ENCODE peak calls at places on chromosomes 1 and 21, in ten cellular contexts. One of them, this sample, is unnamed.

GRCh38 chr1:24110642-24111263 is 1.2 kb downstream of the MYOM3 start:
- DNase-seq in AG10803: peak
- DNase-seq in stimulated activated CD4-positive, alpha-beta T cell treated with anti-CD3 and anti-CD28 coated beads, Interleukin-1b, Interleukin-23, amount 100 ng/mL, for 4 hours: no peak
- DNase-seq in WTC11: no peak
- DNase-seq in amygdala: no peak
- DNase-seq in T1000: no peak
- DNase-seq in HS-27A: no peak
- DNase-seq in anterior cingulate cortex: no peak
- DNase-seq in activated CD4-positive, alpha-beta T cell treated with anti-CD3 and anti-CD28 coated beads for 48 hours: no peak
- DNase-seq in T-cell: no peak
- DNase-seq in this sample: no peak

GRCh38 chr1:48619529-48619928 is 147.5 kb upstream of the SPATA6 start:
- DNase-seq in AG10803: peak
- DNase-seq in stimulated activated CD4-positive, alpha-beta T cell treated with anti-CD3 and anti-CD28 coated beads, Interleukin-1b, Interleukin-23, amount 100 ng/mL, for 4 hours: no peak
- DNase-seq in WTC11: peak
- DNase-seq in amygdala: no peak
- DNase-seq in T1000: peak
- DNase-seq in HS-27A: no peak
- DNase-seq in anterior cingulate cortex: no peak
- DNase-seq in activated CD4-positive, alpha-beta T cell treated with anti-CD3 and anti-CD28 coated beads for 48 hours: no peak
- DNase-seq in T-cell: no peak
- DNase-seq in this sample: peak

GRCh38 chr1:2556277-2557145 is at the start of gene TNFRSF14:
- DNase-seq in AG10803: peak
- DNase-seq in stimulated activated CD4-positive, alpha-beta T cell treated with anti-CD3 and anti-CD28 coated beads, Interleukin-1b, Interleukin-23, amount 100 ng/mL, for 4 hours: peak
- DNase-seq in WTC11: no peak
- DNase-seq in amygdala: peak
- DNase-seq in T1000: no peak
- DNase-seq in HS-27A: no peak
- DNase-seq in anterior cingulate cortex: no peak
- DNase-seq in activated CD4-positive, alpha-beta T cell treated with anti-CD3 and anti-CD28 coated beads for 48 hours: peak
- DNase-seq in T-cell: peak
- DNase-seq in this sample: no peak

GRCh38 chr1:202957733-202958543 is at the start of gene ADIPOR1:
- DNase-seq in AG10803: peak
- DNase-seq in stimulated activated CD4-positive, alpha-beta T cell treated with anti-CD3 and anti-CD28 coated beads, Interleukin-1b, Interleukin-23, amount 100 ng/mL, for 4 hours: peak
- DNase-seq in WTC11: peak
- DNase-seq in amygdala: peak
- DNase-seq in T1000: peak
- DNase-seq in HS-27A: peak
- DNase-seq in anterior cingulate cortex: peak
- DNase-seq in activated CD4-positive, alpha-beta T cell treated with anti-CD3 and anti-CD28 coated beads for 48 hours: peak
- DNase-seq in T-cell: peak
- DNase-seq in this sample: peak

GRCh38 chr1:22105611-22106207 is 37.2 kb downstream of the WNT4 start:
- DNase-seq in AG10803: peak
- DNase-seq in stimulated activated CD4-positive, alpha-beta T cell treated with anti-CD3 and anti-CD28 coated beads, Interleukin-1b, Interleukin-23, amount 100 ng/mL, for 4 hours: peak
- DNase-seq in WTC11: no peak
- DNase-seq in amygdala: no peak
- DNase-seq in T1000: no peak
- DNase-seq in HS-27A: no peak
- DNase-seq in anterior cingulate cortex: peak
- DNase-seq in activated CD4-positive, alpha-beta T cell treated with anti-CD3 and anti-CD28 coated beads for 48 hours: peak
- DNase-seq in T-cell: peak
- DNase-seq in this sample: peak

GRCh38 chr21:46150073-46150472 is 5.3 kb downstream of the FTCD start:
- DNase-seq in AG10803: no peak
- DNase-seq in stimulated activated CD4-positive, alpha-beta T cell treated with anti-CD3 and anti-CD28 coated beads, Interleukin-1b, Interleukin-23, amount 100 ng/mL, for 4 hours: no peak
- DNase-seq in WTC11: peak
- DNase-seq in amygdala: no peak
- DNase-seq in T1000: no peak
- DNase-seq in HS-27A: no peak
- DNase-seq in anterior cingulate cortex: no peak
- DNase-seq in activated CD4-positive, alpha-beta T cell treated with anti-CD3 and anti-CD28 coated beads for 48 hours: no peak
- DNase-seq in T-cell: no peak
- DNase-seq in this sample: no peak

GRCh38 chr1:157399984-157400382 is 152.3 kb downstream of the FCRL5 start:
- DNase-seq in AG10803: no peak
- DNase-seq in stimulated activated CD4-positive, alpha-beta T cell treated with anti-CD3 and anti-CD28 coated beads, Interleukin-1b, Interleukin-23, amount 100 ng/mL, for 4 hours: no peak
- DNase-seq in WTC11: no peak
- DNase-seq in amygdala: no peak
- DNase-seq in T1000: no peak
- DNase-seq in HS-27A: no peak
- DNase-seq in anterior cingulate cortex: no peak
- DNase-seq in activated CD4-positive, alpha-beta T cell treated with anti-CD3 and anti-CD28 coated beads for 48 hours: peak
- DNase-seq in T-cell: no peak
- DNase-seq in this sample: no peak

GRCh38 chr1:94142022-94142421 is 21.1 kb upstream of the ABCA4 start:
- DNase-seq in AG10803: peak
- DNase-seq in stimulated activated CD4-positive, alpha-beta T cell treated with anti-CD3 and anti-CD28 coated beads, Interleukin-1b, Interleukin-23, amount 100 ng/mL, for 4 hours: no peak
- DNase-seq in WTC11: no peak
- DNase-seq in amygdala: no peak
- DNase-seq in T1000: no peak
- DNase-seq in HS-27A: no peak
- DNase-seq in anterior cingulate cortex: no peak
- DNase-seq in activated CD4-positive, alpha-beta T cell treated with anti-CD3 and anti-CD28 coated beads for 48 hours: no peak
- DNase-seq in T-cell: no peak
- DNase-seq in this sample: peak

GRCh38 chr1:234896477-234897364 is 231.9 kb downstream of the TOMM20 start:
- DNase-seq in AG10803: no peak
- DNase-seq in stimulated activated CD4-positive, alpha-beta T cell treated with anti-CD3 and anti-CD28 coated beads, Interleukin-1b, Interleukin-23, amount 100 ng/mL, for 4 hours: no peak
- DNase-seq in WTC11: no peak
- DNase-seq in amygdala: no peak
- DNase-seq in T1000: no peak
- DNase-seq in HS-27A: no peak
- DNase-seq in anterior cingulate cortex: no peak
- DNase-seq in activated CD4-positive, alpha-beta T cell treated with anti-CD3 and anti-CD28 coated beads for 48 hours: no peak
- DNase-seq in T-cell: no peak
- DNase-seq in this sample: peak

GRCh38 chr1:24768873-24769605 is 23.8 kb downstream of the CLIC4 start:
- DNase-seq in AG10803: no peak
- DNase-seq in stimulated activated CD4-positive, alpha-beta T cell treated with anti-CD3 and anti-CD28 coated beads, Interleukin-1b, Interleukin-23, amount 100 ng/mL, for 4 hours: no peak
- DNase-seq in WTC11: no peak
- DNase-seq in amygdala: no peak
- DNase-seq in T1000: no peak
- DNase-seq in HS-27A: no peak
- DNase-seq in anterior cingulate cortex: no peak
- DNase-seq in activated CD4-positive, alpha-beta T cell treated with anti-CD3 and anti-CD28 coated beads for 48 hours: no peak
- DNase-seq in T-cell: no peak
- DNase-seq in this sample: no peak

GRCh38 chr1:39332291-39332690 is 127.8 kb downstream of the MACF1 start:
- DNase-seq in AG10803: no peak
- DNase-seq in stimulated activated CD4-positive, alpha-beta T cell treated with anti-CD3 and anti-CD28 coated beads, Interleukin-1b, Interleukin-23, amount 100 ng/mL, for 4 hours: no peak
- DNase-seq in WTC11: no peak
- DNase-seq in amygdala: no peak
- DNase-seq in T1000: no peak
- DNase-seq in HS-27A: no peak
- DNase-seq in anterior cingulate cortex: peak
- DNase-seq in activated CD4-positive, alpha-beta T cell treated with anti-CD3 and anti-CD28 coated beads for 48 hours: no peak
- DNase-seq in T-cell: no peak
- DNase-seq in this sample: peak

GRCh38 chr1:31004231-31004621 is 61.3 kb downstream of the PUM1 start:
- DNase-seq in AG10803: no peak
- DNase-seq in stimulated activated CD4-positive, alpha-beta T cell treated with anti-CD3 and anti-CD28 coated beads, Interleukin-1b, Interleukin-23, amount 100 ng/mL, for 4 hours: no peak
- DNase-seq in WTC11: no peak
- DNase-seq in amygdala: no peak
- DNase-seq in T1000: no peak
- DNase-seq in HS-27A: no peak
- DNase-seq in anterior cingulate cortex: no peak
- DNase-seq in activated CD4-positive, alpha-beta T cell treated with anti-CD3 and anti-CD28 coated beads for 48 hours: no peak
- DNase-seq in T-cell: no peak
- DNase-seq in this sample: no peak

GRCh38 chr1:15027515-15027948 is 126.0 kb upstream of the TMEM51 start:
- DNase-seq in AG10803: peak
- DNase-seq in stimulated activated CD4-positive, alpha-beta T cell treated with anti-CD3 and anti-CD28 coated beads, Interleukin-1b, Interleukin-23, amount 100 ng/mL, for 4 hours: no peak
- DNase-seq in WTC11: peak
- DNase-seq in amygdala: peak
- DNase-seq in T1000: peak
- DNase-seq in HS-27A: peak
- DNase-seq in anterior cingulate cortex: peak
- DNase-seq in activated CD4-positive, alpha-beta T cell treated with anti-CD3 and anti-CD28 coated beads for 48 hours: peak
- DNase-seq in T-cell: no peak
- DNase-seq in this sample: peak